ENCODE peak calls at places on chromosomes 16 and 17, in four cellular contexts. I, M, Y and Q are unnamed samples. For H3K4me1, the result is how much of the 10 kb centered on the place peaks cover.

GRCh38 chr17:80277751-80278671 is 17.4 kb downstream of the RNF213 start:
- DNase-seq in I (no peak), M (no peak), Y (no peak), Q (no peak)

GRCh38 chr16:19380316-19380715 is 37.4 kb upstream of the TMC5 start:
- DNase-seq in I (no peak), M (peak), Y (no peak), Q (no peak)

GRCh38 chr17:74561580-74561979 is 5.7 kb downstream of the CD300H start:
- DNase-seq in I (no peak), M (no peak), Y (no peak), Q (no peak)

GRCh38 chr16:83513006-83513755 is 294.6 kb upstream of the HSBP1 start:
- DNase-seq in I (no peak), M (no peak), Y (no peak), Q (no peak)

GRCh38 chr16:83744521-83744981 is 63.2 kb upstream of the HSBP1 start:
- DNase-seq in I (no peak), M (no peak), Y (peak), Q (no peak)

GRCh38 chr17:68906638-68907037 is 48.6 kb downstream of the ABCA8 start:
- DNase-seq in I (peak), M (no peak), Y (no peak), Q (no peak)

GRCh38 chr17:43398724-43399595 is at the start of gene ARL4D:
- DNase-seq in I (peak), M (peak), Y (peak), Q (peak)

GRCh38 chr17:30256756-30257506 is 21.4 kb upstream of the SLC6A4 start:
- DNase-seq in I (no peak), M (no peak), Y (no peak), Q (no peak)

GRCh38 chr17:77942111-77942988 is 16.2 kb upstream of the TNRC6C start:
- DNase-seq in I (no peak), M (no peak), Y (no peak), Q (no peak)

GRCh38 chr16:60166-60565 is 6.5 kb downstream of the SNRNP25 start:
- DNase-seq in I (no peak), M (no peak), Y (no peak), Q (no peak)

GRCh38 chr17:62968445-62968923 is 2.4 kb downstream of the TANC2 start:
- DNase-seq in I (peak), M (peak), Y (no peak), Q (peak)
- H3K4me3 ChIP-seq in I (no peak), M (peak), Y (no peak), Q (peak)

GRCh38 chr17:59332890-59333377 is 1.5 kb downstream of the YPEL2 start:
- DNase-seq in I (no peak), M (no peak), Y (no peak), Q (no peak)
- H3K4me1 ChIP-seq in I (under half), M (half or more), Y (half or more), Q (under half)

GRCh38 chr17:17755715-17756114 is 74.5 kb downstream of the RAI1 start:
- DNase-seq in I (no peak), M (no peak), Y (no peak), Q (no peak)

GRCh38 chr17:17759164-17759563 is 77.6 kb downstream of the SREBF1 start:
- DNase-seq in I (no peak), M (no peak), Y (no peak), Q (no peak)

GRCh38 chr17:17757391-17757791 is 76.1 kb downstream of the RAI1 start:
- DNase-seq in I (no peak), M (peak), Y (no peak), Q (no peak)

GRCh38 chr17:17758443-17758842 is 77.2 kb downstream of the RAI1 start:
- DNase-seq in I (no peak), M (no peak), Y (no peak), Q (no peak)

DNA sequence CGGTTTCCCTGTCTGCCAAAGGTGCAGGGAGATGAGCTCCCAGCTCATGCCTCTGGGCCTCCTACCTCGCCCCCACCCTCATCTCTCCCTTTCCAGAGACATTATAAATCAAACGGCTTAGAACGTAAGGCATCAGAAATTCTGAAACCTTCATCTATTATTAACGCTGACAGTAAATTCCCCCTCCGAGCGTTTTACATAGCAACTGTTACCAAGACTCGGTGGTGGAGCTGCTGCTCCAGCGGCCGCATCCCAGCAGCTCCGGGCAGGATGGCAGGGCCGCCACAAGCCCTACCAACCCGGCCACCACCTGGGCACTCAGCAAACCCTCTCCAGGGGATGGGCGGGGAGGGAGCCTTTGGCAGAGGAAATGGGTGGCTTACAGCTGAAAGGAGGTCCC is 76.7 kb downstream of the RAI1 start:
- DNase-seq in I (no peak), M (no peak), Y (no peak), Q (no peak)
- H3K4me3 ChIP-seq in I (no peak), M (no peak), Y (no peak), Q (no peak)

GRCh38 chr16:2471653-2472487 is 773 bp downstream of the NTN3 start:
- DNase-seq in I (peak), M (no peak), Y (no peak), Q (no peak)
- H3K4me1 ChIP-seq in I (under half), M (half or more), Y (half or more), Q (under half)

DNA sequence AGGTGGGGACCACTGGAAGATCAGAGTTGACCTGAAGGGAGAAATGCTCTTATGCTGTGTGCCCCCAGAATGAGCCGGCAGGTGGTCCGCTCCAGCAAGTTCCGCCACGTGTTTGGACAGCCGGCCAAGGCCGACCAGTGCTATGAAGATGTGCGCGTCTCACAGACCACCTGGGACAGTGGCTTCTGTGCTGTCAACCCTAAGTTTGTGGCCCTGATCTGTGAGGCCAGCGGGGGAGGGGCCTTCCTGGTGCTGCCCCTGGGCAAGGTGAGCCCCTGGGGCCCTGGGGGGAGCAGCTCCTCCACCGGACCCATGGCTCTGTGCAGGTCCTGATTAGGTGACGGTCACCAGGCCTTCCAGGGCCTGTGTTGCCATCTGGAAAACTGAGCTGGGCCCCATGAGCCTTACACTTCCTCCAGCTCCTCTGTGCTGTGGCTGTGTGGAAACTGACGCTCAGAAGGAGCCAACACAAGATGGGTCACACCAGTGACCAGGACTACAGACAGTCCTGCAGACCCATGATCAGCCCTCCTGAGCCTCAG is 1.8 kb downstream of the CORO1A start:
- DNase-seq in I (no peak), M (no peak), Y (no peak), Q (no peak)
- H3K4me3 ChIP-seq in I (no peak), M (peak), Y (peak), Q (no peak)

DNA sequence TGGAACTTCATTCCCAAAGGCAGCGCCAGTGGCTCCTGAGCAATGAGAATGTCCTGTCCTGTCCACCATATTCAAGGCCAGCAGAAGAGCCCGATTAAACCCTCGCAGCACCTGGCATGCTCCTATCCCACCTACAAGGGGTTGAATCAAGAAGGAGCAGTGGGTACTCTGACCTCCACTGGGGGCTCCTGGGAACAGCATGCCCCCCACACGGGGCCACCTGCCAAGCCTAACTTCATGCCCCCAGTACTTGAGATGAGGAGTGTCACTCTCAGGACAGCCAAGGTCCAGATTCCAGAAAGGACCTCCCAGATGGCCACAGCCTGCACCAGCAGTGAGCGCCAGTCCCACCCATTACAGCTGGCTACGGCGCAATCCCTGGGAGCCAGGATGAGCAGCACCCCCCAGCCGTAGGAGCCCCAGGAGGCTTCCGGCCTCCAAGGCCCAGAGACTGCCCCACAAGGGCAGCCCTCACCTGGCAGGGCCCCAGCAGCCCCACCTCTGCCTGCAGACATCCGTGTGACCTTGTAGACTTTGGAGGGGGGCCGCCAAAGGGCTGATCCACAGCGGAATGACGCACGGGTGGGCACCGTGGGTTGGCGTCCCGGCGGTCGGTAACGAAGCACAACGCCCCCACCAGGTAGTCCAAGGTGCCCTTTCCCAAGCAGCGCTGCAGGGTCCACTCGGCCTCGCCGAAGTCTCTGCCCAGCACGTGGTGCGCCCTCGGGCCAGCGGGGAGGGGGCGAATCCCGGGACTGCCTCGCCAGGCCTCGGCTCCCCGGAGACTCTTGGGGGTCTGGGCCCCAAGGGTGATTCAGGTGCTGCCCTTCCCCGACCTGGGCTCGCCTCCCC is 1.0 kb upstream of the MPDU1 start:
- DNase-seq in I (peak), M (no peak), Y (no peak), Q (no peak)
- H3K4me1 ChIP-seq in I (under half), M (under half), Y (half or more), Q (under half)

GRCh38 chr16:87465306-87465705 is 27.5 kb downstream of the ZCCHC14 start:
- DNase-seq in I (no peak), M (peak), Y (peak), Q (peak)
- H3K4me3 ChIP-seq in I (no peak), M (peak), Y (peak), Q (no peak)